ENCODE peak calls at places on chromosomes 3 and 15, in eight cellular contexts. I is left ventricle myocardium inferior, Q is cardiac muscle cell, Y is IMR-90, C is stomach, N is mucosa of descending colon, G is fibroblast of lung, P is upper lobe of right lung. V is an unnamed sample. For H3K9me3, the result is how much of the 10 kb centered on the place peaks cover.

GRCh38 chr3:182133752-182134151 is 422.0 kb downstream of the SOX2 start:
- DNase-seq in I (no peak), Q (no peak), Y (no peak), C (no peak), N (no peak), G (no peak), P (no peak), V (no peak)

GRCh38 chr15:90839187-90840071 is 29.0 kb upstream of the FURIN start:
- DNase-seq in I (no peak), Q (no peak), Y (peak), C (peak), N (peak), G (no peak), P (peak), V (no peak)

GRCh38 chr3:158672293-158673176 is at the start of gene LXN:
- DNase-seq in I (peak), Q (peak), Y (peak), C (peak), N (peak), G (peak), P (peak), V (peak)

GRCh38 chr3:135131290-135131689 is 336.2 kb downstream of the EPHB1 start:
- DNase-seq in I (no peak), Q (no peak), Y (no peak), C (no peak), N (no peak), G (no peak), P (no peak), V (no peak)

GRCh38 chr3:38001456-38002081 is 11.0 kb downstream of the VILL start:
- DNase-seq in I (no peak), Q (no peak), Y (no peak), C (peak), N (peak), G (no peak), P (peak), V (peak)

GRCh38 chr3:51275096-51275805 is 109.8 kb upstream of the MANF start:
- DNase-seq in I (no peak), Q (no peak), Y (no peak), C (no peak), N (no peak), G (no peak), P (no peak), V (peak)

GRCh38 chr3:87002346-87002745 is 11.4 kb upstream of the VGLL3 start:
- DNase-seq in I (no peak), Q (no peak), Y (no peak), C (no peak), N (no peak), G (no peak), P (no peak), V (no peak)

GRCh38 chr3:39378957-39379777 is 4.0 kb upstream of the SLC25A38 start:
- DNase-seq in I (no peak), Q (no peak), Y (no peak), C (peak), N (no peak), G (no peak), P (no peak), V (no peak)

GRCh38 chr3:177418787-177419186 is 221.5 kb upstream of the TBL1XR1 start:
- DNase-seq in I (no peak), Q (no peak), Y (no peak), C (no peak), N (no peak), G (no peak), P (no peak), V (no peak)

GRCh38 chr3:100709840-100710235 is 544 bp downstream of the TFG start:
- DNase-seq in I (no peak), Q (peak), Y (peak), C (no peak), N (peak), G (peak), P (peak), V (peak)

GRCh38 chr3:183745300-183746098 is 47.9 kb downstream of the YEATS2 start:
- DNase-seq in I (no peak), Q (peak), Y (peak), C (no peak), N (no peak), G (no peak), P (no peak), V (no peak)

GRCh38 chr15:67771201-67771600 is 54.1 kb upstream of the SKOR1 start:
- DNase-seq in I (no peak), Q (peak), Y (no peak), C (no peak), N (no peak), G (no peak), P (no peak), V (peak)

GRCh38 chr3:127038476-127038875 is 55.6 kb downstream of the PLXNA1 start:
- DNase-seq in I (no peak), Q (no peak), Y (no peak), C (no peak), N (peak), G (no peak), P (peak), V (no peak)

GRCh38 chr3:98903099-98903498 is 1.6 kb upstream of the DCBLD2 start:
- DNase-seq in I (no peak), Q (no peak), Y (no peak), C (no peak), N (no peak), G (no peak), P (no peak), V (no peak)

GRCh38 chr3:100748220-100748619 is 38.9 kb downstream of the TFG start:
- DNase-seq in I (no peak), Q (no peak), Y (no peak), C (no peak), N (no peak), G (no peak), P (no peak), V (no peak)

GRCh38 chr3:49346797-49347251 is 7.0 kb upstream of the USP4 start:
- DNase-seq in I (no peak), Q (no peak), Y (peak), C (no peak), N (peak), G (peak), P (no peak), V (no peak)

GRCh38 chr15:78047631-78048409 is 29.7 kb downstream of the TBC1D2B start:
- DNase-seq in I (no peak), Q (peak), Y (peak), C (no peak), N (no peak), G (peak), P (no peak), V (no peak)

GRCh38 chr3:20023663-20024417 is 11.8 kb upstream of the PP2D1 start:
- DNase-seq in I (peak), Q (peak), Y (no peak), C (peak), N (peak), G (no peak), P (no peak), V (peak)

GRCh38 chr3:107990433-107990832 is 100.4 kb downstream of the CD47 start:
- DNase-seq in I (no peak), Q (no peak), Y (no peak), C (no peak), N (no peak), G (no peak), P (no peak), V (no peak)
- H3K9me3 ChIP-seq in I (under half), Q (under half), Y (under half), C (under half), N (under half), G (under half), P (under half), V (under half)

DNA sequence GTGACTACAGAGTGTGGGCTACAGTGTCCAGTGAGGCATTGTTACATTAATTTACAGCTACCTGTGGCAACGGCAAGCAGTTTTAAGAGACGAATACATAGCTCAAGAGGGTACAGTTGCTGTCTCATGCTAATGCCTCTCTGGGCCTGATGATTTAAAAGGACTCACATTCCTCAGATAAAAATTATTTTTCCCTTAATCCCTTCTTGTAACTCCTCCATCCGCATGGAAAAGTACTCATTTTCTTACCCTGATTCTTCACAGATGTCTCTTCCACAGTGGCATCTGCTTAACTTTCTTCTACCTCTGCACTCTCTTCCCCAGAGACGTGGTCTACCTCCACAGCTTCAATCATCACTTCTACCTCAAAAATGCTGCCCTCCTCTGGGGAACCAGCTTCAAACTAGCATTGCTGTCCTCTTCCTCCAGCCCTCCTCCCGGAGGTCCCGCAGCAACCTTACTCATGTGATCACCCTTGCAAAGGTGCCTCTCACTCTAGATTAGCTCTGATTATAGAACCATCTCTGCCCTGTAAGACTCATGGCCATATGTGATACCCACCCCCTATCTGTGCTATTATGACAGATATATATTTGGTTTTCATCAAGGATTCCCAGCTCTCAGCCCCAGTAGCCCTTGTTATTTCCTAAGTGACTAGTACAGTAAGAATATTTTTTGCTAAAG is 21.4 kb upstream of the ABHD17C start:
- DNase-seq in I (no peak), Q (no peak), Y (no peak), C (no peak), N (no peak), G (no peak), P (no peak), V (no peak)
- TF ChIP-seq CTCF in I (no peak), Q (peak), Y (no peak), C (no peak), N (no peak), G (no peak), P (no peak), V (no peak)

DNA sequence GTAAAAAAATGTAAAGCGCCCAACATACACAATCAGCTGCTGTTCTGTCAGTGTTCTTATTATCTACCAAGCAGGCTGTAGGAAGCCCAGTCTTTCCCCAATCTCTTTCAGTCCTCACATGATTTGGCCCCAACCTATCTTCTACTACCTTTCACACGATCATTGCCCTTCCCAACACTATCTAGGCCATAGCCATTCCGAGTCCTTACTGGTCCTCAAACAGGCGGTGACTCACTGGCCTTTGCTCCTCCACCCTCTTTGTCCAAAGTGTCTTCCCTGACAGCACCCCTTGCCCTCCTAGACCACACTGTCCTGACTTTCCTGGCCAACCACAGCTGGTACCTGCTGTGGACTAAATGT is 881 bp upstream of the RFT1 start:
- DNase-seq in I (no peak), Q (no peak), Y (no peak), C (no peak), N (no peak), G (no peak), P (peak), V (no peak)
- H3K4me3 ChIP-seq in I (peak), Q (peak), Y (no peak), C (peak), N (no peak), G (peak), P (peak), V (peak)

DNA sequence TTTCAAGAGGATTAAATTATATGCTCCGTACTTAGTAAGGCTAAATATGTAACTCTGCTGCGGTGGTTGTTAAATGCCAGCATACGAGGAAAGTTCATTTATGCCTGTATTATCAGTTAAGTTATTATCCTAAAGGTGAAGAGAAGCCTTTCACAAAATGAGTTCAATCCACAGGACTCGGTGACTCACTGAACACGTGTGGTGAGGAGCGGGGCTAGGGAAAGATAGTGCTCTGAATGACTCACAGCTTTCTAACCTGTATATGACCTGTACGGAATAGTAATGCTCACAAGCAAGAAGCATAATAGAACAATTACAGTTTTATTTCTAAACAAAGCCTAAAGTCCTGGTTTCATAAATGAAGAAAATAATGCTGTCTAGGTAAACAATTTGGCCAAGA is 25.2 kb downstream of the CNTN6 start:
- DNase-seq in I (no peak), Q (no peak), Y (no peak), C (no peak), N (no peak), G (peak), P (no peak), V (no peak)
- H3K9me3 ChIP-seq in I (under half), Q (under half), Y (under half), C (under half), N (under half), G (under half), P (under half), V (under half)

GRCh38 chr3:14534379-14535191 is 5.6 kb downstream of the GRIP2 start:
- DNase-seq in I (no peak), Q (no peak), Y (no peak), C (no peak), N (peak), G (no peak), P (no peak), V (no peak)
- TF ChIP-seq CTCF in I (no peak), Q (no peak), Y (no peak), C (no peak), N (no peak), G (no peak), P (no peak), V (no peak)

GRCh38 chr3:134008630-134009156 is 21.0 kb downstream of the SLCO2A1 start:
- DNase-seq in I (no peak), Q (no peak), Y (peak), C (no peak), N (no peak), G (peak), P (no peak), V (no peak)
- H3K4me3 ChIP-seq in I (no peak), Q (no peak), Y (no peak), C (no peak), N (no peak), G (no peak), P (no peak), V (no peak)

GRCh38 chr3:31659246-31659645 is 126.5 kb downstream of the STT3B start:
- DNase-seq in I (no peak), Q (no peak), Y (no peak), C (no peak), N (no peak), G (no peak), P (no peak), V (no peak)

GRCh38 chr3:31654998-31655397 is 122.3 kb downstream of the STT3B start:
- DNase-seq in I (no peak), Q (no peak), Y (no peak), C (no peak), N (no peak), G (no peak), P (no peak), V (no peak)

GRCh38 chr3:31648286-31648968 is 115.7 kb downstream of the STT3B start:
- DNase-seq in I (no peak), Q (no peak), Y (no peak), C (no peak), N (no peak), G (no peak), P (no peak), V (no peak)

GRCh38 chr3:31652296-31652695 is 119.6 kb downstream of the STT3B start:
- DNase-seq in I (no peak), Q (no peak), Y (no peak), C (no peak), N (no peak), G (no peak), P (no peak), V (no peak)

DNA sequence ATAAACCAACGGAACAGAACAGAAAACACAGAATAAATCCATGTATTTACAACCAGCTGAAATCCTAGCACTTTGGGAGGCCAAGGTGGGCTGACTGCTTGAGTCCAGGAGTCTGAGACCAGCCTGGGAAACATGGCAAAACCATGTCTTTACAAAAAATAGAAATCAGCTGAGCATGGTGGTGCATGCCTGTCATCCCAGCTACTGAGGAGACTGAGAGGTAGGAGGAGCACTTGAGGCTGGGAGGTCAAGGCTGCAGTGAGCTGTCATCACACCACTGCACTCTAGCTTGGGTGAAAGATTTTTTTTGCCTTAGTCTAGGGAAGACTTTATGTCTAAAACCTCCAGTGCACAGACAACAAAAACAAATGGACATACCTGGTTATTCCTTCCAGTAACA is 120.7 kb downstream of the STT3B start:
- DNase-seq in I (no peak), Q (no peak), Y (no peak), C (no peak), N (no peak), G (no peak), P (no peak), V (no peak)
- H3K9me3 ChIP-seq in I (half or more), Q (under half), Y (under half), C (half or more), N (half or more), G (under half), P (under half), V (under half)

GRCh38 chr3:148459931-148460513 is 237.7 kb upstream of the AGTR1 start:
- DNase-seq in I (no peak), Q (no peak), Y (peak), C (no peak), N (no peak), G (peak), P (no peak), V (no peak)
- TF ChIP-seq CTCF in I (peak), Q (no peak), Y (peak), C (peak), N (no peak), G (peak), P (peak), V (no peak)

DNA sequence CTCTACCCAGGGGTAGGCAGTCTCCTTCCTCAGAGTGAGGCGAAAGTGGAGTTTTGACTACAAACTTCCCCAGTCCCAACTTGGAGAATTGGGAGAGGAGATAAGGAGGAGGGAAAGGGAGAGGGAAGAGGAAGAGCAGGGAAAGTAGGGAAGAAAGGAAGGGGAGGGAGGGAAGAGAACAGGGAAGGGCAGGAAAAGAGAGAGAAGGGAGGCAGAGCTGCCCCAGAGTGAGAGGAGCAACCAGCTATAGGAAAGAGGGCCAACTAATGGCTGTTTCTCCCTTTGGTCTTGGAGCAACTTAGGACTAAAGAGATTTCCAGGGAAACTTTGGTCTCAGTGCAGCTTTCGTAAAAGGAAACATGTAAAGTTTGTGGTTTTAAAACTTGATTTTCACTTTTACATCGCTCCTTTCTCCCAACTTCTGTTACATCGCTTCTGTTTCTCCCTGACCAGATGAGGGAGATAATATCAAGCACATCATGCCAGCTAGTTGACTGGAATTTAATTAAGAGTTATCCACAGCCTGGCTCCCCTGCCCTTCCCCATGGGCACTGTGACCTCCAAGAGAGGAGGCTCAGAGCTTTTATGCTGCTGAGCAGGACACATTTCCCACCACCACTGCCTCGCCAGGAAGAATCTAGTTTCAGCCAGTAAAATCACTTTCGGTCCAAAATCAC is 1.4 kb downstream of the CA12 start:
- DNase-seq in I (no peak), Q (no peak), Y (no peak), C (no peak), N (no peak), G (no peak), P (no peak), V (no peak)
- H3K4me3 ChIP-seq in I (no peak), Q (no peak), Y (no peak), C (peak), N (peak), G (peak), P (no peak), V (no peak)

V was measured in WERI-Rb-1.